ENCODE peak calls at places on chromosome 21, in ten cellular contexts. One of them, this sample, is unnamed.

GRCh38 chr21:46317710-46318463 is 5.8 kb downstream of the C21orf58 start:
- DNase-seq in uterus: no peak
- DNase-seq in spleen: no peak
- DNase-seq in heart left ventricle: peak; percentile 75
- DNase-seq in transverse colon: peak; percentile 59
- DNase-seq in fibroblast of lung: no peak
- DNase-seq in tibial nerve: no peak
- DNase-seq in Peyer's patch: no peak
- DNase-seq in ascending aorta: no peak
- DNase-seq in lower lobe of right lung: no peak
- DNase-seq in this sample: no peak

GRCh38 chr21:26756491-26757159 is 88.6 kb downstream of the ADAMTS1 start:
- DNase-seq in uterus: no peak
- DNase-seq in spleen: no peak
- DNase-seq in heart left ventricle: no peak
- DNase-seq in transverse colon: no peak
- DNase-seq in fibroblast of lung: no peak
- DNase-seq in tibial nerve: no peak
- DNase-seq in Peyer's patch: no peak
- DNase-seq in ascending aorta: no peak
- DNase-seq in lower lobe of right lung: no peak
- DNase-seq in this sample: no peak

GRCh38 chr21:18772404-18772803 is 368.8 kb upstream of the TMPRSS15 start:
- DNase-seq in uterus: no peak
- DNase-seq in spleen: no peak
- DNase-seq in heart left ventricle: no peak
- DNase-seq in transverse colon: no peak
- DNase-seq in fibroblast of lung: peak; percentile 29
- DNase-seq in tibial nerve: no peak
- DNase-seq in Peyer's patch: no peak
- DNase-seq in ascending aorta: no peak
- DNase-seq in lower lobe of right lung: no peak
- DNase-seq in this sample: no peak

GRCh38 chr21:40049031-40049958 is 182.1 kb downstream of the PCP4 start:
- DNase-seq in uterus: peak; percentile 72
- DNase-seq in spleen: no peak
- DNase-seq in heart left ventricle: no peak
- DNase-seq in transverse colon: peak; percentile 14
- DNase-seq in fibroblast of lung: no peak
- DNase-seq in tibial nerve: no peak
- DNase-seq in Peyer's patch: no peak
- DNase-seq in ascending aorta: peak; percentile 87
- DNase-seq in lower lobe of right lung: no peak
- DNase-seq in this sample: no peak

GRCh38 chr21:45976666-45977335 is 4.8 kb upstream of the COL6A1 start:
- DNase-seq in uterus: peak; percentile 50
- DNase-seq in spleen: no peak
- DNase-seq in heart left ventricle: no peak
- DNase-seq in transverse colon: peak; percentile 10
- DNase-seq in fibroblast of lung: no peak
- DNase-seq in tibial nerve: no peak
- DNase-seq in Peyer's patch: no peak
- DNase-seq in ascending aorta: peak; percentile 56
- DNase-seq in lower lobe of right lung: no peak
- DNase-seq in this sample: no peak

GRCh38 chr21:46065993-46066842 is 31.7 kb upstream of the COL6A2 start:
- DNase-seq in uterus: no peak
- DNase-seq in spleen: no peak
- DNase-seq in heart left ventricle: no peak
- DNase-seq in transverse colon: no peak
- DNase-seq in fibroblast of lung: peak; percentile 62
- DNase-seq in tibial nerve: no peak
- DNase-seq in Peyer's patch: no peak
- DNase-seq in ascending aorta: peak; percentile 63
- DNase-seq in lower lobe of right lung: peak; percentile 42
- DNase-seq in this sample: peak; percentile 3

GRCh38 chr21:37700641-37701202 is 215.5 kb downstream of the KCNJ6 start:
- DNase-seq in uterus: no peak
- DNase-seq in spleen: no peak
- DNase-seq in heart left ventricle: no peak
- DNase-seq in transverse colon: no peak
- DNase-seq in fibroblast of lung: peak; percentile 86
- DNase-seq in tibial nerve: no peak
- DNase-seq in Peyer's patch: no peak
- DNase-seq in ascending aorta: no peak
- DNase-seq in lower lobe of right lung: no peak
- DNase-seq in this sample: no peak

GRCh38 chr21:15549671-15550070 is 180.1 kb upstream of the USP25 start:
- DNase-seq in uterus: no peak
- DNase-seq in spleen: no peak
- DNase-seq in heart left ventricle: no peak
- DNase-seq in transverse colon: no peak
- DNase-seq in fibroblast of lung: no peak
- DNase-seq in tibial nerve: no peak
- DNase-seq in Peyer's patch: no peak
- DNase-seq in ascending aorta: no peak
- DNase-seq in lower lobe of right lung: no peak
- DNase-seq in this sample: no peak

GRCh38 chr21:35991131-35991530 is 69.2 kb downstream of the SETD4 start:
- DNase-seq in uterus: no peak
- DNase-seq in spleen: no peak
- DNase-seq in heart left ventricle: no peak
- DNase-seq in transverse colon: no peak
- DNase-seq in fibroblast of lung: no peak
- DNase-seq in tibial nerve: no peak
- DNase-seq in Peyer's patch: no peak
- DNase-seq in ascending aorta: no peak
- DNase-seq in lower lobe of right lung: no peak
- DNase-seq in this sample: no peak

GRCh38 chr21:35990609-35991008 is 69.7 kb downstream of the SETD4 start:
- DNase-seq in uterus: no peak
- DNase-seq in spleen: no peak
- DNase-seq in heart left ventricle: no peak
- DNase-seq in transverse colon: no peak
- DNase-seq in fibroblast of lung: no peak
- DNase-seq in tibial nerve: no peak
- DNase-seq in Peyer's patch: no peak
- DNase-seq in ascending aorta: no peak
- DNase-seq in lower lobe of right lung: no peak
- DNase-seq in this sample: no peak

GRCh38 chr21:35987475-35987874 is 72.9 kb downstream of the SETD4 start:
- DNase-seq in uterus: no peak
- DNase-seq in spleen: no peak
- DNase-seq in heart left ventricle: no peak
- DNase-seq in transverse colon: no peak
- DNase-seq in fibroblast of lung: no peak
- DNase-seq in tibial nerve: no peak
- DNase-seq in Peyer's patch: no peak
- DNase-seq in ascending aorta: no peak
- DNase-seq in lower lobe of right lung: no peak
- DNase-seq in this sample: no peak

GRCh38 chr21:35989185-35989735 is 71.1 kb downstream of the SETD4 start:
- DNase-seq in uterus: no peak
- DNase-seq in spleen: no peak
- DNase-seq in heart left ventricle: no peak
- DNase-seq in transverse colon: no peak
- DNase-seq in fibroblast of lung: peak; percentile 68
- DNase-seq in tibial nerve: peak; percentile 42
- DNase-seq in Peyer's patch: no peak
- DNase-seq in ascending aorta: peak; percentile 72
- DNase-seq in lower lobe of right lung: peak; percentile 64
- DNase-seq in this sample: no peak

DNA sequence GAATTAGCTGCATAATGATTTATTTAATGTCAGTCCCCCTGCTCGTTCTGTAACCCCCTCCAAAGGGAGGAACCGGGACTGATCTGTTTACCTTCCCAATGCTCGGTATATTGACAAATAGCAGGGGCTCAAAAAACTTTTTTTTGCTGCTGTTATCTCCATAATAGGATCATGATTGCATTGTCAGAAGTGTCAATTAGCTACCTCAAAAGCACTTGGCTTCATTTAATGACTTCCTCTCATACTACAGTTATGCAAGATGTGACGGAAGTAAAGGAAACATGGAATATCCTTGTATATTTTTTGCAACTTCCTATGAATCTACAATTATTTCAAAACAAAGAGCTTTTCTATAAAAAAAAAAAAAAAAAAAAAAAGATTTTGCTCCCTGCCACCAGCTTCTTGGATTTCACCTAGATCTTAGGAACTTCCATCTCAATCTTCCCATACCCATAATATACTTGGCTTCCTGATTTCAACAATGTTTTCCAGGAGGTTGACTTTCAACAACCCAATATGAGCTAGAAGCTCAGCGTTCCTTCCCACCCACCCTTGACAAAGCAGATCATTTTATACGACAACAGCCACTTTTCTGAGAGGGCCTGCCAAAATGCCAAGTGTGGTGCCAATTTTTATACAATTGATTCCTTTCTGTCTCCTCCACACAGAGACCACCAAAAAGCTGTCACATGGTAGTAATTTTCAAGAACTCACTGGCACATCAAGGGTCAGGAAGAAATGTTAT is 71.8 kb downstream of the SETD4 start:
- DNase-seq in uterus: no peak
- DNase-seq in spleen: no peak
- DNase-seq in heart left ventricle: no peak
- DNase-seq in transverse colon: no peak
- DNase-seq in fibroblast of lung: no peak
- DNase-seq in tibial nerve: no peak
- DNase-seq in Peyer's patch: no peak
- DNase-seq in ascending aorta: no peak
- DNase-seq in lower lobe of right lung: no peak
- DNase-seq in this sample: no peak
- H3K27ac ChIP-seq in uterus: no peak overlapping the region
- H3K27ac ChIP-seq in spleen: no peak overlapping the region
- H3K27ac ChIP-seq in heart left ventricle: no peak overlapping the region
- H3K27ac ChIP-seq in transverse colon: no peak overlapping the region
- H3K27ac ChIP-seq in fibroblast of lung: no peak overlapping the region
- H3K27ac ChIP-seq in tibial nerve: peak overlapping the region; percentile 73
- H3K27ac ChIP-seq in Peyer's patch: no peak overlapping the region
- H3K27ac ChIP-seq in ascending aorta: no peak overlapping the region
- H3K27ac ChIP-seq in lower lobe of right lung: peak overlapping the region; percentile 68
- H3K27ac ChIP-seq in this sample: no peak overlapping the region

DNA sequence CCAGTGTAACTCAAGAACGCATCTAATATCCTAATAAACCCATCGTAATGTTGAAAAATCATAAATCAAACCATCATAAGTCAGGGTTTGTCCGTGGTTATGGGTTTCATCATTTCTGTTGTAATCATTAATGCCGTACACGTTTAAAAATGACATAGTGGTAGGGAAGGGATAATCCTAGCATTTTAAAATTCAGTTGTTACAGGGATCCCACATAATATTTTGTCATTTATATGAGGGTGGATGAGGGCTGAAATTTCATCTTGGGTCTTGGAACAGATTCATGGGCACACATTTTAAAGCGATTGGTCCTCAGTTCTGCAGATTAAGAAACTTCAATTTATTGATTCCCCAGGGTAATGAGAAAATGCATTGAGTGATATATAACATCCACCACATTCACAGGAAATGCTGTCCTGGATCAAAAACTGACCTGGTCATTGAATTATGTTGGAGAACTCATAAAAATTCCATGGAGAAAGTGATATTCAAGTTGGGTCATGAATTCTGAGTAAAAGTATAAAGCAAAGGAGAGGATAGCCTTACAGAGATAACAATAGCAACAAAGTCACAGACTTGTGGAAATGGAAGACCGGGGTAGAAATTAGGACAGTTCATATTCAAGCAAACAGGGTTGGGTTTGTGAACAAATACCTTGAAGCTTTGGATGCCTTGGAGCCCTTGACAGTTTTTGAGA is 1527.3 kb upstream of the TPTE start:
- DNase-seq in uterus: no peak
- DNase-seq in spleen: no peak
- DNase-seq in heart left ventricle: no peak
- DNase-seq in transverse colon: no peak
- DNase-seq in fibroblast of lung: no peak
- DNase-seq in tibial nerve: no peak
- DNase-seq in Peyer's patch: no peak
- DNase-seq in ascending aorta: no peak
- DNase-seq in lower lobe of right lung: no peak
- DNase-seq in this sample: no peak
- H3K4me3 ChIP-seq in uterus: no peak overlapping the region
- H3K4me3 ChIP-seq in spleen: no peak overlapping the region
- H3K4me3 ChIP-seq in heart left ventricle: no peak overlapping the region
- H3K4me3 ChIP-seq in transverse colon: no peak overlapping the region
- H3K4me3 ChIP-seq in fibroblast of lung: no peak overlapping the region
- H3K4me3 ChIP-seq in tibial nerve: no peak overlapping the region
- H3K4me3 ChIP-seq in Peyer's patch: no peak overlapping the region
- H3K4me3 ChIP-seq in ascending aorta: no peak overlapping the region
- H3K4me3 ChIP-seq in lower lobe of right lung: no peak overlapping the region
- H3K4me3 ChIP-seq in this sample: no peak overlapping the region

GRCh38 chr21:42221581-42222345 is 2.8 kb downstream of the ABCG1 start:
- DNase-seq in uterus: no peak
- DNase-seq in spleen: no peak
- DNase-seq in heart left ventricle: no peak
- DNase-seq in transverse colon: no peak
- DNase-seq in fibroblast of lung: peak; percentile 65
- DNase-seq in tibial nerve: no peak
- DNase-seq in Peyer's patch: no peak
- DNase-seq in ascending aorta: no peak
- DNase-seq in lower lobe of right lung: no peak
- DNase-seq in this sample: no peak

GRCh38 chr21:42216726-42217572 is 2.0 kb upstream of the ABCG1 start:
- DNase-seq in uterus: no peak
- DNase-seq in spleen: peak; percentile 63
- DNase-seq in heart left ventricle: no peak
- DNase-seq in transverse colon: no peak
- DNase-seq in fibroblast of lung: no peak
- DNase-seq in tibial nerve: no peak
- DNase-seq in Peyer's patch: no peak
- DNase-seq in ascending aorta: peak; percentile 52
- DNase-seq in lower lobe of right lung: peak; percentile 24
- DNase-seq in this sample: peak; percentile 14

GRCh38 chr21:42220138-42220701 is 1.3 kb downstream of the ABCG1 start:
- DNase-seq in uterus: peak; percentile 54
- DNase-seq in spleen: peak; percentile 92
- DNase-seq in heart left ventricle: no peak
- DNase-seq in transverse colon: peak; percentile 76
- DNase-seq in fibroblast of lung: peak; percentile 76
- DNase-seq in tibial nerve: no peak
- DNase-seq in Peyer's patch: peak; percentile 89
- DNase-seq in ascending aorta: peak; percentile 84
- DNase-seq in lower lobe of right lung: peak; percentile 72
- DNase-seq in this sample: peak; percentile 93

GRCh38 chr21:42215942-42216725 is 2.8 kb upstream of the ABCG1 start:
- DNase-seq in uterus: no peak
- DNase-seq in spleen: no peak
- DNase-seq in heart left ventricle: no peak
- DNase-seq in transverse colon: no peak
- DNase-seq in fibroblast of lung: no peak
- DNase-seq in tibial nerve: no peak
- DNase-seq in Peyer's patch: no peak
- DNase-seq in ascending aorta: peak; percentile 33
- DNase-seq in lower lobe of right lung: no peak
- DNase-seq in this sample: no peak

DNA sequence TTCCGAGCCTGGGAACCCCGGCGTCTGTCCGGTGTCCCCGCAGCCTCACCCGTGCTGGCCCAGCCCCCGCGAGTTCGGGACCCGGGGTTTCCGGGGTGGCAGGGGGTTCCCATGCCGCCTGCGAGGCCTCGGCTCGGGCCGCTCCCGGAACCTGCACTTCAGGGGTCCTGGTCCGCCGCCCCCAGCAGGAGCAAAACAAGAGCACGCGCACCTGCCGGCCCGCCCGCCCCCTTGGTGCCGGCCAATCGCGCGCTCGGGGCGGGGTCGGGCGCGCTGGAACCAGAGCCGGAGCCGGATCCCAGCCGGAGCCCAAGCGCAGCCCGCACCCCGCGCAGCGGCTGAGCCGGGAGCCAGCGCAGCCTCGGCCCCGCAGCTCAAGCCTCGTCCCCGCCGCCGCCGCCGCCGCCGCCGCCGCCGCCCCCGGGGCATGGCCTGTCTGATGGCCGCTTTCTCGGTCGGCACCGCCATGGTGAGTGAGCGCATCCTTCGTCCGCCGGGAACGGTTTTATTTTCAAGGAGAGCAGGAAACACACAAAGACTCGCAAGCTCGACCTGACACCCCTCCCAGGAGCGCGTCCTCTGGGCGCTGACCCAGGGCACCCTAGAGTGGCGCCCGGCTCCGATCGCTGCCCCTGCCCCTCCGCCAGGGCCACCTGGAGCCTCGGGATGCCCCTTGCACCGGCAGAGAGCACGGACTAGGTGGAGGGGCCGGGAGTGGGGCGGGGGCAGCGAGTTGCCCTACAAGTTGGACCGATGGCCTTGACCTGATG is at the start of gene ABCG1:
- DNase-seq in uterus: no peak
- DNase-seq in spleen: peak; percentile 91
- DNase-seq in heart left ventricle: no peak
- DNase-seq in transverse colon: peak; percentile 73
- DNase-seq in fibroblast of lung: no peak
- DNase-seq in tibial nerve: no peak
- DNase-seq in Peyer's patch: peak; percentile 75
- DNase-seq in ascending aorta: peak; percentile 61
- DNase-seq in lower lobe of right lung: peak; percentile 71
- DNase-seq in this sample: peak; percentile 65
- H3K27ac ChIP-seq in uterus: peak within 1 kb of the TSS; percentile 44
- H3K27ac ChIP-seq in spleen: peak within 1 kb of the TSS; percentile 38
- H3K27ac ChIP-seq in heart left ventricle: peak within 1 kb of the TSS; percentile 80
- H3K27ac ChIP-seq in transverse colon: peak within 1 kb of the TSS; percentile 86
- H3K27ac ChIP-seq in fibroblast of lung: no peak within 1 kb of the TSS
- H3K27ac ChIP-seq in tibial nerve: peak within 1 kb of the TSS; percentile 87
- H3K27ac ChIP-seq in Peyer's patch: peak within 1 kb of the TSS; percentile 94
- H3K27ac ChIP-seq in ascending aorta: peak within 1 kb of the TSS; percentile 63
- H3K27ac ChIP-seq in lower lobe of right lung: peak within 1 kb of the TSS; percentile 86
- H3K27ac ChIP-seq in this sample: peak within 1 kb of the TSS; percentile 81

DNA sequence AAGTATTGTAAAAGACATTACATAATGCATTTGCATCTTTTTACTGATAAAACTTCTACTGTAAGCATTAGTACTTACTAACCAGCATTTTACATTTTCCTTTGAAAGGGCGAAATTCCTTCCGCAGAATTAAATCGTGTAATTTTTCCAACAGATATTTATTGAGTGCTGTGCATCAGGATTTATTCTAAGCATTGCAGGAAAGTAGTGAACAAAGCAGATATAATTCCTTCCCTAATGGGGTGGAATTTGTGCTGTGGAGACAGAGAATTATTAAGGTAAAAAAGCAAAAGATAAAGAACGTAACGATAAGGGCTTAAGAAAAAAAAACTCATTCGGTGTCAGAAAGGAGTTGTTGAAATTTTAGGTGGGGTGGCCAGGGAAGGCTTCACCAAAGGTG is 7.6 kb upstream of the ETS2 start:
- DNase-seq in uterus: no peak
- DNase-seq in spleen: no peak
- DNase-seq in heart left ventricle: no peak
- DNase-seq in transverse colon: no peak
- DNase-seq in fibroblast of lung: no peak
- DNase-seq in tibial nerve: no peak
- DNase-seq in Peyer's patch: no peak
- DNase-seq in ascending aorta: no peak
- DNase-seq in lower lobe of right lung: no peak
- DNase-seq in this sample: no peak
- H3K4me3 ChIP-seq in uterus: no peak overlapping the region
- H3K4me3 ChIP-seq in spleen: no peak overlapping the region
- H3K4me3 ChIP-seq in heart left ventricle: no peak overlapping the region
- H3K4me3 ChIP-seq in transverse colon: no peak overlapping the region
- H3K4me3 ChIP-seq in fibroblast of lung: no peak overlapping the region
- H3K4me3 ChIP-seq in tibial nerve: no peak overlapping the region
- H3K4me3 ChIP-seq in Peyer's patch: peak overlapping the region; percentile 6
- H3K4me3 ChIP-seq in ascending aorta: no peak overlapping the region
- H3K4me3 ChIP-seq in lower lobe of right lung: no peak overlapping the region
- H3K4me3 ChIP-seq in this sample: no peak overlapping the region